ENCODE peak calls at places on chromosomes 11 and 22, in ten cellular contexts. Y is GM23338; W is kidney epithelial cell; G is neural progenitor cell; Q is HFF-Myc; R is PC-3; M is GM20000; U is BJ; B is CD4-positive, alpha-beta T cell; X is Peyer's patch. I is an unnamed sample.

GRCh38 chr22:47166446-47167016 is 404.1 kb downstream of the TBC1D22A start:
- DNase-seq in B (no peak), W (no peak), X (no peak), R (no peak), U (no peak), G (no peak), Y (no peak), Q (no peak), M (no peak), I (no peak)

GRCh38 chr22:31377609-31378008 is 21.8 kb upstream of the DRG1 start:
- DNase-seq in Q (no peak), R (no peak), Y (no peak), X (no peak), M (no peak), B (no peak), G (no peak), U (no peak), W (no peak), I (no peak)

GRCh38 chr11:3042496-3043314 is 14.5 kb downstream of the CARS1 start:
- DNase-seq in B (no peak), U (no peak), R (no peak), X (no peak), Y (no peak), G (no peak), W (no peak), Q (no peak), M (no peak), I (no peak)

GRCh38 chr11:95641506-95641905 is 148.1 kb downstream of the FAM76B start:
- DNase-seq in G (no peak), X (peak; percentile 31), Y (no peak), R (no peak), Q (no peak), W (no peak), M (peak; percentile 48), B (peak; percentile 16), U (no peak), I (peak; percentile 38)

GRCh38 chr11:15390857-15391256 is 276.1 kb downstream of the INSC start:
- DNase-seq in G (no peak), R (no peak), U (no peak), M (no peak), W (no peak), Q (no peak), Y (no peak), X (no peak), B (no peak), I (no peak)

GRCh38 chr11:26254378-26254777 is 77.6 kb upstream of the ANO3 start:
- DNase-seq in U (no peak), B (no peak), Q (no peak), X (no peak), Y (no peak), G (no peak), W (no peak), M (no peak), R (no peak), I (no peak)

GRCh38 chr22:29032584-29032983 is 29.0 kb downstream of the C22orf31 start:
- DNase-seq in W (no peak), X (no peak), Y (no peak), Q (no peak), G (no peak), M (no peak), B (no peak), R (peak; percentile 28), U (no peak), I (no peak)

GRCh38 chr11:78230161-78230877 is 41.6 kb downstream of the USP35 start:
- DNase-seq in B (no peak), Q (no peak), M (no peak), X (no peak), U (no peak), R (peak; percentile 18), Y (no peak), G (no peak), W (no peak), I (no peak)

GRCh38 chr11:128963744-128964340 is 21.2 kb upstream of the TP53AIP1 start:
- DNase-seq in Q (no peak), Y (no peak), B (no peak), U (no peak), W (no peak), R (no peak), G (peak; percentile 18), X (no peak), M (no peak), I (no peak)

GRCh38 chr11:124322356-124322755 is 2.4 kb upstream of the OR8D2 start:
- DNase-seq in Y (no peak), W (no peak), R (no peak), U (no peak), M (no peak), Q (no peak), X (no peak), B (no peak), G (no peak), I (no peak)

DNA sequence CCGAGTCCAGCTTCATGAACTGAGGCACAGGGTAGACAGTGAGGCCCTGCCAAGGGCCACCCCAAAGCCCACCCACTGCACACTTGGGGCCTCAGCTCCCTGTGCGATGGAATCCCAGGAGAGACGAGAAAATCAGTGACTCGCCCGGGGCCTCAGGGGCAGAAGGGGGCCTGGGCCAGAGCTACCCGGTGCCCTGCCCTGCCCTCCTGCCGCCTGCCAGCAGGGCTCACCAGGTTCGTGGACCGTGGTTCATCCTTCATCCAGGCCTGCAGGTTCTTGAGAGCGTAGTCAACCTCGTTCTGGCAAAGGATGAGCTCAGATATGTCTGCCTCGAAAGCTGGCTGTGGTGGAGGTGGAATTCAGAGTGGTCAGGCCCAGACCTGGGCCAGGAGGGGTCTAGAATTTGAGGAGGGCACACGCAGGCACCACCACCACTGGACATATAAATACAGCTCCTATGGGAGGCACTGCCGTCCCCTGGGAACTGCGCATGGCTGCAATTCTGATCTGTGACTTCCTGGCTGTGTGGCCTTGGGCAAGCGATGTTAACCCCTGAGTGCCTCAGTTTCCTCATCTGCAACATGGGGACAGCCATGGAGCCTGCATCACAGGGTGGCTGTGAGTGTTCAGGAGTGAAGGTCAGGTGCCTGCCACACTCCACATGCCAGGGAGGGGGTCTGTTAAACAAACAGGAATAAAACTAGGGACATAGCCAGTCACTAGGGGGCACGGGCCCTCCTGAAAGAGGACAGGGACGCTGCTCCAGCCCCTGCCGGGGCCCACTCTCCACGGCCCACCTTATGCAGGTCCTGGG is 7.5 kb downstream of the ALDH3B2 start:
- DNase-seq in X (no peak), W (no peak), M (no peak), Q (no peak), Y (no peak), R (no peak), B (no peak), U (no peak), G (no peak), I (peak; percentile 14)
- TF ChIP-seq CTCF in X (no peak), W (no peak), M (no peak), Q (no peak), Y (no peak), R (no peak), B (no peak), U (no peak), G (no peak), I (no peak)

DNA sequence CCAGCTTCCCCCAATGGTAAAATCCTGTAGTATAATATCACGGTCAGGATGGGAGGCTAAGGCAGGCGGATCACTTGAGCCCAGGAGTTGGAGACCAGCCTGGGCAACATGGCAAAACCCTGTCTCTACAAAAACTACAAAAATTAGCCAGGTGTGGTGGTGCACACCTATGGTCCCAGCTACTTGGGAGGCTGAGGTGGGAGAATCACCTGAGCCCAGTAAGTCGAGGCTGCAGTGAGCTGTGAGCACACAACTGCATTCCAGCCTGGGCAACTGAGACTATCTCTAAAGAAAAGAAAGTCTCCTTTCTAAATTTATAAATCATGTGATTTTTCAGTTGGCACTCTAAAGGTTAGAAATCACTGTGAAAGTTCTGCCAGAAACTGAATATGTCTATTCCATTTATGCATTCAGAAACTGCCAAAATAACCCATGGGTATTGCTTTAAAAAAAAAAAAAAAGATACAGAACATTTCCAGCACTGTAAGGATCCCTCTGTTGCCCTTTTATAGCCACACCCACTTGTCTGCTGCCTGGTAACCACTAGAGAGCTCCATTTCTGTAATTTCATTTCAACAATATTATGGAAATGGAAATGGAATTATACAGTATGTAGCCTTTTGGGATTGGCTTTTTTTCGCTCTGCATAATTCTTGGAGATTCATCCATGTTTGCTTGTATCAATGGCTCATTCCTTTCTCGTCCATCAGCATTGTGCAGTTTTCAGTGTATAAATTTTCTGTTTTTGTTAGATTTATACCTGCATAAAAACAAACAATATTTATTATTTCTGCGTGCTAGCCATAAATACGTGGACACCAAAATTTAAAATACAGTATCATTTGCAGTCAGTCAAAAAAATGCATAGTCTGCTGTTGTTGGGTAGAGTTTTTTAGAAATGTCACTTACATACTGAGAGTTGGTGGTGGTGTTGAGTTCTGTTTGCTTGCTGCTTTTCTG is 9.4 kb downstream of the CDC45 start:
- DNase-seq in R (peak; percentile 13), U (no peak), G (no peak), Q (no peak), M (no peak), B (no peak), Y (no peak), W (no peak), X (no peak), I (no peak)
- TF ChIP-seq CTCF in R (no peak), U (peak; percentile 27), G (no peak), Q (no peak), M (no peak), B (no peak), Y (no peak), W (no peak), X (no peak), I (no peak)

GRCh38 chr11:107439586-107440201 is 17.9 kb downstream of the CWF19L2 start:
- DNase-seq in Q (no peak), X (no peak), R (no peak), W (no peak), B (no peak), Y (no peak), M (no peak), G (no peak), U (no peak), I (no peak)
- TF ChIP-seq CTCF in Q (no peak), X (no peak), R (no peak), W (no peak), B (no peak), Y (no peak), M (no peak), G (no peak), U (no peak), I (no peak)

GRCh38 chr11:117466966-117467365 is 139.3 kb downstream of the CEP164 start:
- DNase-seq in Q (no peak), M (no peak), X (no peak), B (no peak), Y (no peak), R (no peak), G (no peak), U (no peak), W (no peak), I (no peak)

GRCh38 chr11:117471776-117472175 is 144.1 kb downstream of the CEP164 start:
- DNase-seq in U (no peak), B (no peak), G (no peak), X (no peak), Q (no peak), M (no peak), R (no peak), W (no peak), Y (no peak), I (no peak)

GRCh38 chr11:117470576-117470975 is 142.9 kb downstream of the CEP164 start:
- DNase-seq in W (no peak), M (no peak), G (no peak), R (no peak), X (no peak), Y (no peak), B (no peak), U (no peak), Q (no peak), I (no peak)

GRCh38 chr11:117465236-117465997 is 137.8 kb downstream of the CEP164 start:
- DNase-seq in B (no peak), W (no peak), U (no peak), X (no peak), Y (no peak), G (no peak), R (no peak), Q (no peak), M (no peak), I (no peak)

GRCh38 chr11:117468888-117469287 is 141.2 kb downstream of the CEP164 start:
- DNase-seq in Y (peak; percentile 44), G (no peak), U (no peak), B (no peak), M (no peak), Q (no peak), R (no peak), W (no peak), X (no peak), I (no peak)
- TF ChIP-seq CTCF in Y (peak; percentile 63), G (no peak), U (no peak), B (no peak), M (no peak), Q (no peak), R (no peak), W (no peak), X (no peak), I (no peak)

I was measured in GM10248.